ENCODE peak calls at places on chromosomes 7 and 10, in four cellular contexts. S, Z, L and E are unnamed samples.

GRCh38 chr10:47137311-47137851 is 162.6 kb upstream of the GDF10 start:
- DNase-seq in S (peak), Z (no peak), L (no peak), E (no peak)

GRCh38 chr7:70380315-70381027 is 751.5 kb upstream of the GALNT17 start:
- DNase-seq in S (peak), Z (no peak), L (no peak), E (no peak)

GRCh38 chr10:3126741-3127342 is 45.7 kb downstream of the PITRM1 start:
- DNase-seq in S (no peak), Z (no peak), L (no peak), E (no peak)

GRCh38 chr10:29012926-29013554 is 275.8 kb upstream of the LYZL1 start:
- DNase-seq in S (no peak), Z (no peak), L (no peak), E (no peak)

GRCh38 chr7:92641921-92642511 is 51.8 kb upstream of the FAM133B start:
- DNase-seq in S (peak), Z (peak), L (peak), E (no peak)

GRCh38 chr10:98664329-98665042 is 217.8 kb upstream of the HPS1 start:
- DNase-seq in S (peak), Z (peak), L (no peak), E (no peak)

GRCh38 chr10:21170216-21170615 is 273.1 kb upstream of the NEBL start:
- DNase-seq in S (no peak), Z (no peak), L (no peak), E (no peak)

GRCh38 chr7:81869670-81870069 is 99.8 kb upstream of the HGF start:
- DNase-seq in S (no peak), Z (no peak), L (no peak), E (no peak)

GRCh38 chr10:62166331-62167154 is 102.1 kb downstream of the RTKN2 start:
- DNase-seq in S (peak), Z (no peak), L (no peak), E (peak)

GRCh38 chr10:58568428-58568935 is 55.8 kb downstream of the BICC1 start:
- DNase-seq in S (no peak), Z (no peak), L (no peak), E (no peak)

GRCh38 chr10:57992321-57993077 is 275.2 kb downstream of the IPMK start:
- DNase-seq in S (peak), Z (no peak), L (no peak), E (no peak)

GRCh38 chr10:124063736-124064135 is 29.7 kb downstream of the CHST15 start:
- DNase-seq in S (no peak), Z (no peak), L (no peak), E (no peak)

GRCh38 chr7:14690486-14690885 is 212.1 kb downstream of the DGKB start:
- DNase-seq in S (no peak), Z (no peak), L (no peak), E (no peak)

GRCh38 chr10:124701435-124701834 is 42.7 kb downstream of the FAM53B start:
- DNase-seq in S (no peak), Z (no peak), L (no peak), E (peak)

GRCh38 chr10:35307297-35307696 is 29.0 kb upstream of the CCNY start:
- DNase-seq in S (peak), Z (no peak), L (no peak), E (no peak)

GRCh38 chr10:45433716-45434469 is 59.9 kb downstream of the ALOX5 start:
- DNase-seq in S (no peak), Z (no peak), L (no peak), E (no peak)

GRCh38 chr10:470339-471003 is 219.0 kb downstream of the DIP2C start:
- DNase-seq in S (no peak), Z (no peak), L (peak), E (no peak)

GRCh38 chr10:101774589-101775272 is 1.2 kb downstream of the FGF8 start:
- DNase-seq in S (no peak), Z (no peak), L (no peak), E (no peak)

GRCh38 chr7:23334482-23335056 is 35.4 kb downstream of the MALSU1 start:
- DNase-seq in S (peak), Z (no peak), L (no peak), E (no peak)

GRCh38 chr10:121862624-121863023 is 65.2 kb downstream of the ATE1 start:
- DNase-seq in S (no peak), Z (no peak), L (no peak), E (no peak)